ENCODE peak calls at places on chromosomes 1 and 21, in eight cellular contexts. G is Peyer's patch; F is endothelial cell of umbilical vein; B is CD4-positive, alpha-beta T cell; C is colonic mucosa; N is transverse colon; W is IMR-90; H is foreskin keratinocyte. L is an unnamed sample.

GRCh38 chr1:62790716-62791115 is 6.8 kb downstream of the ATG4C start:
- DNase-seq in G (no peak), F (no peak), B (no peak), C (no peak), N (no peak), W (no peak), H (no peak), L (no peak)

GRCh38 chr1:6350416-6351088 is 43.0 kb downstream of the ACOT7 start:
- DNase-seq in G (no peak), F (no peak), B (no peak), C (no peak), N (peak; percentile 29), W (no peak), H (peak; percentile 86), L (peak; percentile 44)

GRCh38 chr1:156657161-156657970 is 15.4 kb downstream of the BCAN start:
- DNase-seq in G (peak; percentile 63), F (peak; percentile 59), B (peak; percentile 80), C (peak; percentile 79), N (peak; percentile 83), W (peak; percentile 46), H (no peak), L (peak; percentile 30)

GRCh38 chr1:30533796-30534550 is 189.4 kb downstream of the MATN1 start:
- DNase-seq in G (no peak), F (no peak), B (no peak), C (no peak), N (no peak), W (no peak), H (no peak), L (no peak)

GRCh38 chr21:37970548-37970947 is 54.3 kb upstream of the KCNJ6 start:
- DNase-seq in G (no peak), F (no peak), B (no peak), C (no peak), N (no peak), W (no peak), H (no peak), L (no peak)

GRCh38 chr21:36060159-36060921 is at the start of gene SETD4:
- DNase-seq in G (peak; percentile 87), F (peak; percentile 91), B (peak; percentile 94), C (peak; percentile 95), N (peak; percentile 94), W (peak; percentile 92), H (peak; percentile 90), L (peak; percentile 94)

GRCh38 chr1:201468844-201469644 is at the start of gene PHLDA3:
- DNase-seq in G (peak; percentile 30), F (peak; percentile 86), B (no peak), C (peak; percentile 79), N (peak; percentile 81), W (peak; percentile 93), H (peak; percentile 81), L (peak; percentile 92)

GRCh38 chr21:25464275-25464674 is 143.0 kb downstream of the MRPL39 start:
- DNase-seq in G (no peak), F (peak; percentile 26), B (no peak), C (no peak), N (no peak), W (no peak), H (no peak), L (no peak)

GRCh38 chr1:108117908-108118902 is 81.9 kb downstream of the SLC25A24 start:
- DNase-seq in G (no peak), F (no peak), B (no peak), C (no peak), N (no peak), W (peak; percentile 76), H (peak; percentile 75), L (peak; percentile 81)

GRCh38 chr1:183215936-183216335 is 29.9 kb downstream of the LAMC2 start:
- DNase-seq in G (no peak), F (no peak), B (no peak), C (no peak), N (no peak), W (no peak), H (no peak), L (no peak)

GRCh38 chr21:41680444-41681335 is 86.2 kb downstream of the RIPK4 start:
- DNase-seq in G (no peak), F (no peak), B (no peak), C (no peak), N (no peak), W (no peak), H (no peak), L (no peak)

GRCh38 chr1:172559811-172560210 is 26.9 kb downstream of the SUCO start:
- DNase-seq in G (no peak), F (no peak), B (no peak), C (no peak), N (no peak), W (no peak), H (no peak), L (no peak)

GRCh38 chr1:161962094-161962887 is 61.4 kb downstream of the OLFML2B start:
- DNase-seq in G (no peak), F (peak; percentile 96), B (no peak), C (no peak), N (no peak), W (peak; percentile 87), H (peak; percentile 73), L (peak; percentile 81)

GRCh38 chr21:42238185-42238934 is 19.4 kb downstream of the ABCG1 start:
- DNase-seq in G (peak; percentile 50), F (no peak), B (peak; percentile 43), C (no peak), N (no peak), W (no peak), H (no peak), L (no peak)

GRCh38 chr1:118254001-118254400 is 69.0 kb upstream of the SPAG17 start:
- DNase-seq in G (no peak), F (no peak), B (no peak), C (no peak), N (no peak), W (no peak), H (no peak), L (no peak)

GRCh38 chr1:30747028-30748008 is 10.3 kb downstream of the LAPTM5 start:
- DNase-seq in G (no peak), F (no peak), B (no peak), C (no peak), N (no peak), W (no peak), H (no peak), L (no peak)

GRCh38 chr1:164712131-164713031 is 153.4 kb downstream of the PBX1 start:
- DNase-seq in G (no peak), F (peak; percentile 100), B (no peak), C (peak; percentile 37), N (peak; percentile 37), W (peak; percentile 27), H (no peak), L (peak; percentile 58)

GRCh38 chr1:35577071-35577998 is 4.2 kb downstream of the TFAP2E start:
- DNase-seq in G (peak; percentile 83), F (peak; percentile 37), B (peak; percentile 61), C (peak; percentile 52), N (peak; percentile 59), W (no peak), H (no peak), L (no peak)

GRCh38 chr1:9249534-9250335 is 15.2 kb downstream of the H6PD start:
- DNase-seq in G (no peak), F (peak; percentile 41), B (no peak), C (peak; percentile 72), N (peak; percentile 52), W (peak; percentile 44), H (no peak), L (peak; percentile 48)

GRCh38 chr1:183834568-183834967 is 29.6 kb downstream of the RGL1 start:
- DNase-seq in G (no peak), F (no peak), B (no peak), C (no peak), N (no peak), W (no peak), H (no peak), L (no peak)

GRCh38 chr1:2949966-2950925 is 71.0 kb upstream of the ACTRT2 start:
- DNase-seq in G (no peak), F (no peak), B (no peak), C (no peak), N (no peak), W (no peak), H (no peak), L (no peak)

DNA sequence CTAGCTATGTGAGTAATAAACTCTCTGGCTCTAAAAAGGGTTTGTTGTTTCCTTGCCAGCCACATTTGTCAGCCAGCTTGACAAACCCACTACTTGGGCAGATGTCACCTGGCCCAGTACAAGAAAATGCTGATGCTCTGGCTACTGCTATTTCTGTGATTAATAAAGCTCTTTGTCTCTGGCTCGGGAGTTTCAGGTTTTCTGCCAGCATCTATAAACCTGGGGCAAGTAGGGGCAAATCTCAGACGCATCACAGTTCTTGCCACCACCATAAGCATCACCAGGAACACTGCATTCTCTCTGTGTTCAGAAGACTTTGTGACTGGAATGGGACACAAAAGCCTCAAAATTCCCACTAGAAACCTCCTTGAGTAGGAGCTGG is 2.5 kb downstream of the ITLN2 start:
- DNase-seq in G (no peak), F (no peak), B (no peak), C (no peak), N (no peak), W (no peak), H (peak; percentile 83), L (no peak)
- H3K27ac ChIP-seq in G (no peak overlapping the region), F (no peak overlapping the region), B (no peak overlapping the region), C (no peak overlapping the region), N (no peak overlapping the region), W (no peak overlapping the region), H (peak overlapping the region; percentile 64), L (no peak overlapping the region)

GRCh38 chr1:220894025-220894923 is 15.0 kb downstream of the HLX start:
- DNase-seq in G (no peak), F (no peak), B (no peak), C (no peak), N (no peak), W (no peak), H (no peak), L (no peak)
- H3K27me3 ChIP-seq in G (no peaks in the 10 kb centered on the region), F (peaks cover 72% of the 10 kb centered on the region), B (peaks cover 54% of the 10 kb centered on the region), C (peaks cover 68% of the 10 kb centered on the region), N (peaks cover 76% of the 10 kb centered on the region), W (peaks cover 27% of the 10 kb centered on the region), H (peaks cover 83% of the 10 kb centered on the region), L (no peaks in the 10 kb centered on the region)

GRCh38 chr1:112935474-112936289 is 20.3 kb downstream of the SLC16A1 start:
- DNase-seq in G (no peak), F (peak; percentile 57), B (no peak), C (no peak), N (no peak), W (peak; percentile 78), H (peak; percentile 81), L (peak; percentile 81)
- TF ChIP-seq CTCF in G (no peak), F (no peak), B (no peak), C (no peak), N (no peak), W (no peak), H (no peak), L (no peak)

DNA sequence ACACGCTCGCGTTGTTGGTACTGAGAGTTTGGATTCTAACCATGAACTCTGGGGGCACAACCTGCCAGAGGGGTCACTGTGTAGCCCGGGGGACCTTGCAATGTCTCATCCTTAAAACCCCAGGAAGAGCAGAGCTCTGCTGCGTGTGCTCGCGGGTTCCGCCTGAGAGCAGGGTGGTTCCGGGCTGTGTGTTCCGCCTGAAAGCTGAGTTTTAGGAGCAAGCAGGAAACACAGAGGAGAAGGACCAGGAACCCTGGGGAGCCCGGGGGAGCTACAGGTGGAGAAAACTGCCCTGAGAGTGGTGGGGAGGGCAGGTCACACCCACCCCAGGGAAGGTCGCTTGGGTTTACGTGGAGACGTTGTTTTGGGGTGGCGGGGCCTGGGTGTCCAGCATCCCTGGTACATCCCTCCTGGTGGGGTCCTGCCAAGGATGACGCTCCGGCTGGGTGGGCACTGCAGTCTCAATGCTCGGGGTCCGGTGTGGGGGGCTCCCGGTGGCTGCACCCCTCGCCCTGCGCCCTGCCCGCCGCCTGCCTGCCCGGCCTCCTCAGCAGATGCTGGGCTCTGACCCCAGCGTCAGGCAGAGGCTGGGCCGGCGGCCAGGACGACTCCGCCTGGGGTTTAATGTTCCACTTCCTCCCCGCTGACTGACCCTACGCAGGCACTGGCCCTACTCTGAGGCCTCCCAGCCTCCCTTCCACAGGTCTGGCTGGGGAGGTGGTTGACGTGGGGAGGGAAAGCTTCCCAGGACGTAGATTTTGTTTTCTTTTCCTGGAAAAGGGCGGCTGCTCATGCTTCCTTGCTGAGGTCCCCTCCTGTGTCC is 17.2 kb upstream of the C1orf159 start:
- DNase-seq in G (no peak), F (no peak), B (no peak), C (peak; percentile 85), N (peak; percentile 86), W (peak; percentile 39), H (no peak), L (no peak)
- H3K27ac ChIP-seq in G (peak overlapping the region; percentile 93), F (no peak overlapping the region), B (no peak overlapping the region), C (peak overlapping the region; percentile 84), N (peak overlapping the region; percentile 88), W (no peak overlapping the region), H (no peak overlapping the region), L (no peak overlapping the region)